ENCODE peak calls at places on chromosomes 7 and 10, in ten cellular contexts. F, P, S, K, L, W, A, C, N and B are unnamed samples.

GRCh38 chr10:78905940-78906308 is 162.8 kb upstream of the ZMIZ1 start:
- DNase-seq in N (no peak), C (no peak), K (no peak), W (no peak), A (no peak), P (no peak), F (no peak), S (no peak), L (no peak), B (no peak)

GRCh38 chr10:12748186-12748585 is 253.3 kb downstream of the CCDC3 start:
- DNase-seq in L (no peak), N (no peak), C (no peak), S (no peak), P (no peak), F (no peak), A (no peak), K (no peak), W (no peak), B (no peak)

GRCh38 chr7:359776-360361 is 69.9 kb downstream of the FOXL3 start:
- DNase-seq in F (no peak), N (no peak), L (no peak), K (no peak), A (no peak), W (no peak), S (no peak), C (no peak), P (no peak), B (no peak)

GRCh38 chr7:88218836-88219605 is 817 bp downstream of the SRI start:
- DNase-seq in K (peak), N (peak), P (peak), C (peak), W (peak), F (peak), A (peak), L (peak), S (peak), B (peak)

GRCh38 chr7:104552102-104552501 is 223.7 kb downstream of the LHFPL3 start:
- DNase-seq in K (peak), N (peak), P (peak), A (peak), F (peak), W (peak), S (no peak), L (peak), C (peak), B (no peak)

GRCh38 chr7:145036592-145037386 is 200.9 kb upstream of the TPK1 start:
- DNase-seq in F (no peak), W (no peak), N (peak), C (peak), S (no peak), K (peak), L (peak), P (peak), A (peak), B (peak)

GRCh38 chr7:131040467-131040932 is 287.2 kb upstream of the MKLN1 start:
- DNase-seq in W (peak), S (no peak), K (peak), C (peak), L (peak), A (peak), P (peak), F (no peak), N (peak), B (peak)

GRCh38 chr10:13555884-13556529 is 27.2 kb upstream of the BEND7 start:
- DNase-seq in N (no peak), A (no peak), F (no peak), S (no peak), L (no peak), W (no peak), K (no peak), C (no peak), P (no peak), B (no peak)

GRCh38 chr7:1584700-1585099 is 14.9 kb upstream of the PSMG3 start:
- DNase-seq in F (no peak), K (no peak), L (no peak), A (no peak), W (no peak), P (no peak), C (no peak), S (no peak), N (no peak), B (no peak)

GRCh38 chr10:6299234-6299633 is 96.5 kb downstream of the PFKFB3 start:
- DNase-seq in F (no peak), C (no peak), S (no peak), P (peak), N (no peak), L (peak), K (no peak), A (no peak), W (no peak), B (no peak)
- TF ChIP-seq CTCF in F (no peak), C (no peak), S (no peak), P (no peak), N (no peak), L (peak), K (no peak), A (no peak), W (no peak), B (no peak)

GRCh38 chr10:535051-535450 is 154.4 kb downstream of the DIP2C start:
- DNase-seq in C (no peak), F (no peak), K (no peak), L (no peak), N (no peak), P (no peak), A (no peak), W (no peak), S (no peak), B (no peak)

GRCh38 chr10:535953-536352 is 153.5 kb downstream of the DIP2C start:
- DNase-seq in W (no peak), K (no peak), A (no peak), C (no peak), L (no peak), F (no peak), P (no peak), S (no peak), N (no peak), B (no peak)

GRCh38 chr10:536371-536925 is 153.0 kb downstream of the DIP2C start:
- DNase-seq in P (no peak), S (no peak), K (no peak), A (no peak), W (no peak), L (peak), C (no peak), F (no peak), N (peak), B (no peak)

GRCh38 chr10:538895-539294 is 150.6 kb downstream of the DIP2C start:
- DNase-seq in L (peak), P (no peak), K (no peak), S (no peak), A (no peak), N (peak), W (no peak), C (no peak), F (no peak), B (no peak)

GRCh38 chr10:536935-537334 is 152.5 kb downstream of the DIP2C start:
- DNase-seq in N (no peak), P (no peak), C (no peak), A (no peak), S (no peak), K (no peak), F (no peak), L (no peak), W (no peak), B (no peak)
- H3K27ac ChIP-seq in N (no peak), P (no peak), C (no peak), A (no peak), S (no peak), K (no peak), F (no peak), L (no peak), W (no peak), B (no peak)

GRCh38 chr7:151059362-151060112 is at the start of gene SLC4A2:
- DNase-seq in F (peak), L (peak), C (peak), K (peak), A (peak), W (peak), P (peak), S (peak), N (peak), B (peak)
- TF ChIP-seq CTCF in F (no peak), L (peak), C (peak), K (peak), A (peak), W (peak), P (peak), S (peak), N (peak), B (peak)

GRCh38 chr7:47252706-47253105 is 329.2 kb downstream of the TNS3 start:
- DNase-seq in A (no peak), C (no peak), N (no peak), P (no peak), F (no peak), L (no peak), S (no peak), K (no peak), W (no peak), B (no peak)

GRCh38 chr7:47255441-47255840 is 326.5 kb downstream of the TNS3 start:
- DNase-seq in F (no peak), W (no peak), S (no peak), A (no peak), C (no peak), N (no peak), L (no peak), P (no peak), K (no peak), B (no peak)

GRCh38 chr7:47254081-47255006 is 327.6 kb downstream of the TNS3 start:
- DNase-seq in P (peak), A (peak), W (peak), S (peak), K (peak), F (peak), C (peak), L (peak), N (peak), B (peak)

GRCh38 chr7:47255007-47255406 is 326.9 kb downstream of the TNS3 start:
- DNase-seq in P (no peak), K (no peak), N (no peak), L (no peak), S (no peak), F (no peak), C (no peak), A (no peak), W (no peak), B (no peak)

DNA sequence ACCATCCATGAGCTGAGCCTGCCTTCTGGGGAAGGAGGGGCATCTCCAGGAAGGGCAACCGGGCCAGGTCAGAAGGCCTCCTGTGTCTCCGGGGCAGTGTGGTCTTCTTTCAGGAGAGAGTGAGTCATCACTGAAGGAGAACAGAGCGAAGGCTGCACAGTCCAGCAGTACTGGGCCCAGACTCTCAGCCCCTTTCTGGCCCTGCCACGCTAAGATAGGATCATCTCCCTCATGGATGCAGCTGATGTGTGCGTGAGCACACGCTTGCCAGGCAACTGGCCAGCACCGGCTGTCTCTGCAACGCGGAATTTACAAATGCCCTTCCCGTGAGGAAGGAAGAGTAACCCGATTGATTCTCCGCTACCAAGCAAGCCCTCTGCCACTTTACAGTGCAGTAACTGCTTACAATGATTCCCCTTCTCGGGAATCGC is 328.2 kb downstream of the TNS3 start:
- DNase-seq in L (peak), S (no peak), K (peak), C (no peak), F (no peak), P (peak), W (peak), A (peak), N (peak), B (peak)
- H3K27ac ChIP-seq in L (no peak), S (peak), K (peak), C (no peak), F (peak), P (no peak), W (peak), A (no peak), N (peak), B (peak)

GRCh38 chr10:77687621-77688020 is 50.0 kb upstream of the KCNMA1 start:
- DNase-seq in K (peak), C (no peak), N (no peak), W (no peak), L (no peak), S (no peak), P (peak), A (no peak), F (no peak), B (no peak)
- TF ChIP-seq CTCF in K (no peak), C (no peak), N (no peak), W (no peak), L (no peak), S (no peak), P (peak), A (no peak), F (no peak), B (no peak)

DNA sequence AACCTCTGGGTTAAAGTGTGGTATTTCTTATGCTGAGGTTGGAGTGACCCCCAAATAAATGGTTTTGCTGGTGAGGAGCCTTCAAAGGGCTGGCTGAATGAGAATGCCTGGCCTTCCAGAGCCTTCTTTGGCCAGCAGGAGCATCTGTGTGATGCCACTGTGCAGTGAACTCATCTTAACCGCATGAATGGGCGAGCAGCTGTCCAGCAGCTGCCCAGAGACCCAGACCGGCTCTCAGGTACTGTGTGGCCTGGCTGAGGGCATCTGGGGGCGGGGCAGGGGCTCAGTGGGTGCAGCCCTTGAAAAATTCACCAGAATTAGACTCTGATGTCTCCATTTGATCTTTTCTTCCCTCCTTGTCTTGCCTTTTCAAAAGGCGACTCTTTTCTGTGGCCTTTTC is 59.0 kb downstream of the SYPL1 start:
- DNase-seq in A (no peak), P (no peak), W (no peak), C (no peak), S (no peak), N (no peak), L (no peak), K (no peak), F (no peak), B (no peak)
- H3K27ac ChIP-seq in A (no peak), P (no peak), W (no peak), C (peak), S (no peak), N (no peak), L (no peak), K (no peak), F (no peak), B (no peak)

DNA sequence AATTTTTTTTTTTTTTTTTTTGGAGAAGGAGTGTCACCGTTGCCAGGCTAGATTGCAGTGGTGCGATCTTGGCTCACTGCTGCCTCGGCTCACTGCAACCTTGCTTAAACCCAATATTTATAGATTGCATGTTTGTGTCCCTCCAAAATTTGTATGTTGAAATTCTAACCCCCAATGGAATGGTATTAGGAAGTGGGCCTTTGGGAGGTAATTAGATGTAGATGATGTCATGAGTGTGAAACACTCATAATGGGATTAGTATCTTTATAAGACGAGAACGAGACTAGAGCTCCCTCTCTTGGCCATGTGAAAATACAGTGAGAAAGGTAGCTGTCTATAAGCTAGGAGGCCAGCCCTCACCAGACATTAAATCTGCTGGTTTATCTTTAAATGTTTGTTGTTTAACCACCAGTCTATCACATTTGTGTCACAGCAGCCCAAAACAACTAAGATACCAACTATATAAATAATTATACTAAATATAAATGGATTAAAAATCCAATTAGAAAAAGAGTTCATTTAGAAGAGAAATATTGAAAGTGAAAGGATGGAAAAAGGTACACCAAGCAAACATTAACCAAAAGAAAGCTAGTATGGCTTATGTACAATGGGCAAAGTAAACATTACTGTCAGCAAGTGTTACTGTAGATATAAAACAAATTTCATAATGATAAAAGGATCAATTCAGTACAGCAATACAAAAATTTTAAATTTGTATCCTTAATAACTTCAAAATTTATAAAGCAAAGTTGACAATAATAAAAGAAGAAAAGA is 9.3 kb downstream of the TCAF1 start:
- DNase-seq in N (peak), S (no peak), W (no peak), K (no peak), P (peak), C (peak), L (peak), A (peak), F (no peak), B (peak)
- TF ChIP-seq CTCF in N (peak), S (no peak), W (no peak), K (peak), P (peak), C (peak), L (peak), A (peak), F (no peak), B (peak)